ENCODE peak calls at places on chromosome 6, in four cellular contexts. J is heart left ventricle, U is sigmoid colon, V is psoas muscle. B is an unnamed sample.
A peak's percentile ranks its signal among the peaks of the same experiment; 100 is the strongest.

GRCh38 chr6:163841326-163841725 is 426.8 kb downstream of the QKI start:
- DNase-seq in V (no peak), U (no peak), J (no peak), B (no peak)

GRCh38 chr6:168724033-168724432 is 283.0 kb downstream of the SMOC2 start:
- DNase-seq in U (no peak), J (no peak), V (no peak), B (no peak)

GRCh38 chr6:88512951-88513350 is 346.8 kb upstream of the CNR1 start:
- DNase-seq in J (no peak), U (no peak), V (no peak), B (no peak)

GRCh38 chr6:111615916-111616612 is 10.4 kb upstream of the TRAF3IP2 start:
- DNase-seq in V (no peak), U (no peak), J (no peak), B (no peak)

GRCh38 chr6:106751501-106752252 is 122.3 kb downstream of the QRSL1 start:
- DNase-seq in U (no peak), J (no peak), V (no peak), B (no peak)

GRCh38 chr6:42136508-42137191 is 5.8 kb downstream of the C6orf132 start:
- DNase-seq in J (no peak), V (no peak), U (no peak), B (peak; percentile 72)

GRCh38 chr6:35774116-35774794 is 2.1 kb upstream of the CLPSL2 start:
- DNase-seq in U (no peak), V (no peak), J (no peak), B (no peak)

GRCh38 chr6:147676896-147677295 is 168.4 kb downstream of the SAMD5 start:
- DNase-seq in U (no peak), J (no peak), V (no peak), B (no peak)

GRCh38 chr6:36875250-36875633 is 639 bp upstream of the PPIL1 start:
- DNase-seq in J (no peak), V (no peak), U (no peak), B (no peak)

GRCh38 chr6:7467007-7467897 is 74.2 kb upstream of the DSP start:
- DNase-seq in J (peak; percentile 55), V (no peak), U (no peak), B (no peak)

GRCh38 chr6:97160280-97160679 is 122.7 kb downstream of the MMS22L start:
- DNase-seq in V (no peak), U (no peak), J (no peak), B (no peak)

GRCh38 chr6:130132286-130132701 is 90.5 kb downstream of the SAMD3 start:
- DNase-seq in U (no peak), J (no peak), V (no peak), B (no peak)

GRCh38 chr6:124567401-124567800 is 394.8 kb upstream of the RNF217 start:
- DNase-seq in V (no peak), U (no peak), J (no peak), B (no peak)

GRCh38 chr6:106637051-106637717 is 7.8 kb downstream of the QRSL1 start:
- DNase-seq in U (no peak), V (no peak), J (no peak), B (no peak)

GRCh38 chr6:151330130-151330715 is 61.1 kb downstream of the ZBTB2 start:
- DNase-seq in U (no peak), J (no peak), V (no peak), B (peak; percentile 69)

GRCh38 chr6:90434096-90434495 is 137.5 kb upstream of the BACH2 start:
- DNase-seq in J (no peak), V (no peak), U (no peak), B (no peak)

GRCh38 chr6:43496370-43497128 is 13.6 kb downstream of the LRRC73 start:
- DNase-seq in J (no peak), U (no peak), V (peak; percentile 60), B (peak; percentile 59)

GRCh38 chr6:117495873-117496272 is 13.4 kb downstream of the DCBLD1 start:
- DNase-seq in J (no peak), U (no peak), V (no peak), B (no peak)

GRCh38 chr6:117497237-117497636 is 14.8 kb downstream of the DCBLD1 start:
- DNase-seq in U (no peak), J (no peak), V (no peak), B (no peak)

GRCh38 chr6:117498159-117498558 is 15.7 kb downstream of the DCBLD1 start:
- DNase-seq in V (no peak), J (no peak), U (no peak), B (peak; percentile 84)

GRCh38 chr6:117495425-117495824 is 13.0 kb downstream of the DCBLD1 start:
- DNase-seq in U (no peak), V (no peak), J (no peak), B (no peak)

GRCh38 chr6:117496383-117496990 is 14.0 kb downstream of the DCBLD1 start:
- DNase-seq in V (no peak), J (no peak), U (no peak), B (peak; percentile 78)
- H3K4me3 ChIP-seq in V (no peak overlapping the region), J (no peak overlapping the region), U (no peak overlapping the region), B (no peak overlapping the region)

GRCh38 chr6:166514196-166514595 is 72.3 kb downstream of the RAMACL start:
- DNase-seq in J (no peak), U (no peak), V (no peak), B (no peak)
- TF ChIP-seq CTCF in J (no peak), U (no peak), V (no peak), B (no peak)

DNA sequence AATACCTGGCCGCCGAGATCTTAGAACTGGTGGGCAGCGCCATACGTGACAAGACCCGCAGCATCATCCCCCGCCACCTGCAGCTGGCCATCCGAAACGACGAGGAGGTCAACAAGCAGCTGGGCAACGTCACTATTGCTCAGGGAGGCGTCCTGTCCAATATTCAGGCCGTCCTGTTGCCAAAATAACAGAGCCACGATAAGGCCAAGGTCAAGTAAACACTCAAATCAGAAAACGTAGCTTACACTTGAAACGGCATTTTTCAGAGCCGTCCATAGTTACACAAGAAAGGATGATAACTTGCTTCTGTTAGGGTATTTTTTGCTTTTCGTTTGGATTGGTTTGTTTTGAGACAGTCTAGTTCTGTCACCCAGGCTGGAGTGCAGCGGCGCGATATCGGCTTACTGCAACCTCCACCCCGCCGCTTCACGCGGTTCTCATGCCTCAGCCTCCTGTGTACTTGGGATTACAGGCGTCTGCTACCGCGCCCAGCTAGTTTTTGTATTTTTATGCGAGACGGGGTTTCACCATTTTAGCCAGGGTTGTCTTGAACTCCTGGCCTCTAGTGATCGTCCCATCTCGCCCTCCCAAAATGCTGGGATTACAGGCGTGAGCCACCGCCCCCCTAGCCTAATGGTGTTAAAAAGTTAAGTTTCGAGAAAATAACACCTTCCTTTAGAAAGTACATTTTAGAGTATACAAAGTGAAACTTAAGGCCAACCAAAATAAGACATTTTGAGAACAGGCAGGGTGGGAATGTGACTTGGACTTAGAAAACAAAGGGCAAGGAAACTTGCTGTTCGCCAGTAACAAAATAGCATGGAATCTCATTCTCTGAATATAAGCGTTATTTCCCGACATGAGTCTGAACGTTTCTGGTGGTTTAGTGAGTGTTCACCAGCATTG is 42.8 kb upstream of the HFE start:
- DNase-seq in J (peak; percentile 26), U (peak; percentile 71), V (peak; percentile 77), B (peak; percentile 19)
- H3K4me3 ChIP-seq in J (peak overlapping the region; percentile 54), U (peak overlapping the region; percentile 56), V (peak overlapping the region; percentile 61), B (peak overlapping the region; percentile 63)

DNA sequence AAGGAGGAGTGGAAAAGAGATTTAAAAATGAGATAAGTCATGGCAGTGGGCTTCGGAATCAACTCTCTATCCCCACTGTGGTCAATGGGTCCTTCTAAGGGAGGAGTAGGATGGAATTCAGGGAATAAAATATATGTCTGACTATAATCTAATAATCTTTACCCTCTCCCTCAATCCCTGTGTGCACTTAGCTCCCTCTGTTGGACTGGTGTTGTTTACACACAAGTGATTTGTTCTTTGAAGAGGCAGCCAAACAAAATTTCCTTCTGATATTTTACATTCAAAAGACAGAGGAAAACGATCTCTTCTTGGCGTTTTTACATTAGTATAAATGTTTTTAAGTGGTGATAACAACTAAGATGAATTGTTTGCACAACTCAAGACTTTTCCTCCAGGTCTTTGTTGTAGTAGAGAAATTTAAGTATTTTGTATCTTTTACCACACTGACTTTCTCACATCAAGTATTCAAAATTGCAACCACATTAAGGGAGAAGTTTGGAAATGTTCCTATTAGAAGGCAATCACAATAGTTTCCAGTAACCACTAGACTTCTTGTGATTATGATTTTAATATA is 317.7 kb downstream of the CENPW start:
- DNase-seq in J (no peak), U (no peak), V (no peak), B (peak; percentile 71)
- TF ChIP-seq CTCF in J (peak; percentile 17), U (no peak), V (no peak), B (peak; percentile 72)

GRCh38 chr6:3231213-3232016 is 4.0 kb upstream of the TUBB2B start:
- DNase-seq in J (peak; percentile 78), U (peak; percentile 91), V (peak; percentile 73), B (peak; percentile 74)

GRCh38 chr6:3229566-3230274 is 2.3 kb upstream of the TUBB2B start:
- DNase-seq in V (peak; percentile 57), J (no peak), U (no peak), B (no peak)

GRCh38 chr6:3232017-3232838 is 4.8 kb upstream of the TUBB2B start:
- DNase-seq in J (no peak), V (no peak), U (no peak), B (no peak)

GRCh38 chr6:3228791-3229565 is 1.5 kb upstream of the TUBB2B start:
- DNase-seq in J (no peak), U (no peak), V (no peak), B (peak; percentile 31)

GRCh38 chr6:3230275-3231212 is 3.1 kb upstream of the TUBB2B start:
- DNase-seq in J (no peak), U (no peak), V (no peak), B (peak; percentile 23)
- H3K4me3 ChIP-seq in J (peak overlapping the region; percentile 52), U (peak overlapping the region; percentile 61), V (peak overlapping the region; percentile 63), B (peak overlapping the region; percentile 50)

GRCh38 chr6:161414800-161415199 is 140.9 kb upstream of the AGPAT4 start:
- DNase-seq in U (no peak), V (no peak), J (no peak), B (no peak)

GRCh38 chr6:161415302-161415855 is 141.5 kb upstream of the AGPAT4 start:
- DNase-seq in U (no peak), V (no peak), J (no peak), B (no peak)

GRCh38 chr6:161417712-161418457 is 144.0 kb upstream of the AGPAT4 start:
- DNase-seq in V (peak; percentile 69), U (peak; percentile 70), J (peak; percentile 72), B (peak; percentile 95)

GRCh38 chr6:161422710-161423109 is 148.8 kb upstream of the AGPAT4 start:
- DNase-seq in U (no peak), J (no peak), V (no peak), B (no peak)

GRCh38 chr6:161418458-161418945 is 144.6 kb upstream of the AGPAT4 start:
- DNase-seq in J (no peak), V (no peak), U (no peak), B (peak; percentile 94)
- TF ChIP-seq CTCF in J (peak; percentile 76), V (peak; percentile 78), U (no peak), B (peak; percentile 59)

DNA sequence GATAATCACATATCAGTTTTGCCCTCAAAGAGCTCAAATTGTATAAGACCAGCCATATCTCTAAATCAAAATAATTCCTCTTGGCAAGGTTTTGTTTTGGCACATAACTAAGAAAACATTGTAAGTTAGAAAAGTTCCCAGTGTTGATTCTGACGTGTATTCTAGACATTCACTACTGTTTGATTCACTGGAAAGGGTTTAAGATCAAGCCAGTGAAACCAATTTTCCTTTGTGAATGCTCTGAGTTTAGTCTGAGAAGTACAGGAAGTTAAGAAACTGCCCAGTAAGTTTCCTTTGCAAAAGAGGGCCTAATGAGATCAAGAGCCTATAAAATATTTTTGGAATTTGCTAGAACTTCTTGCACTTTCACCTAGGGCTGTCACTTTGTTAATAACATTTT is 143.0 kb downstream of the FNDC1 start:
- DNase-seq in V (no peak), U (no peak), J (no peak), B (peak; percentile 28)
- H3K4me3 ChIP-seq in V (no peak overlapping the region), U (no peak overlapping the region), J (no peak overlapping the region), B (no peak overlapping the region)

B was measured in cardiac fibroblast.